ENCODE peak calls at places on chromosomes 1 and 21, in five cellular contexts. H is GM13977, K is tibial nerve, P is foreskin fibroblast, X is RWPE1. E is an unnamed sample.

GRCh38 chr1:235586413-235586812 is 63.2 kb downstream of the GNG4 start:
- DNase-seq in H (no peak), K (no peak), P (no peak), X (no peak), E (no peak)

GRCh38 chr1:1873186-1873585 is 17.7 kb downstream of the GNB1 start:
- DNase-seq in H (no peak), K (no peak), P (no peak), X (no peak), E (no peak)

GRCh38 chr1:185154912-185155513 is 1.7 kb downstream of the TRMT1L start:
- DNase-seq in H (no peak), K (no peak), P (peak; percentile 51), X (no peak), E (no peak)

GRCh38 chr1:155882766-155883165 is 23.4 kb downstream of the SYT11 start:
- DNase-seq in H (no peak), K (no peak), P (no peak), X (no peak), E (no peak)

GRCh38 chr1:83799474-83800085 is 199.4 kb downstream of the TTLL7 start:
- DNase-seq in H (no peak), K (no peak), P (peak; percentile 46), X (no peak), E (no peak)

GRCh38 chr1:55544826-55545225 is 329.7 kb upstream of the USP24 start:
- DNase-seq in H (no peak), K (no peak), P (no peak), X (no peak), E (no peak)

GRCh38 chr1:211129790-211130189 is 4.2 kb downstream of the KCNH1 start:
- DNase-seq in H (no peak), K (no peak), P (no peak), X (no peak), E (no peak)

GRCh38 chr1:25571522-25571970 is 28.1 kb downstream of the LDLRAP1 start:
- DNase-seq in H (no peak), K (no peak), P (no peak), X (no peak), E (no peak)

GRCh38 chr1:244735404-244735803 is 82.5 kb downstream of the DESI2 start:
- DNase-seq in H (no peak), K (no peak), P (no peak), X (no peak), E (peak; percentile 34)

GRCh38 chr1:207820568-207821463 is 69.0 kb downstream of the CD46 start:
- DNase-seq in H (no peak), K (no peak), P (no peak), X (no peak), E (no peak)

GRCh38 chr1:159261726-159262494 is 40.2 kb upstream of the FCER1A start:
- DNase-seq in H (no peak), K (no peak), P (no peak), X (peak; percentile 33), E (no peak)

GRCh38 chr1:71307451-71307850 is 226.6 kb upstream of the ZRANB2 start:
- DNase-seq in H (no peak), K (no peak), P (peak; percentile 86), X (no peak), E (no peak)

GRCh38 chr1:204931768-204932572 is 61.3 kb downstream of the NFASC start:
- DNase-seq in H (no peak), K (no peak), P (no peak), X (no peak), E (no peak)

GRCh38 chr1:239819075-239819474 is 272.6 kb upstream of the FMN2 start:
- DNase-seq in H (no peak), K (no peak), P (no peak), X (no peak), E (peak; percentile 36)

GRCh38 chr1:925532-926421 is 2.1 kb downstream of the SAMD11 start:
- DNase-seq in H (no peak), K (no peak), P (peak; percentile 48), X (no peak), E (no peak)

GRCh38 chr1:53365405-53366063 is 37.7 kb upstream of the LRP8 start:
- DNase-seq in H (no peak), K (no peak), P (no peak), X (no peak), E (no peak)

GRCh38 chr1:91856996-91857395 is 29.0 kb downstream of the TGFBR3 start:
- DNase-seq in H (no peak), K (no peak), P (no peak), X (no peak), E (no peak)

GRCh38 chr1:194295690-194296089 is 1109.3 kb upstream of the B3GALT2 start:
- DNase-seq in H (peak; percentile 12), K (no peak), P (peak; percentile 42), X (no peak), E (peak; percentile 27)

GRCh38 chr1:221035680-221036153 is 156.5 kb downstream of the HLX start:
- DNase-seq in H (no peak), K (no peak), P (peak; percentile 58), X (peak; percentile 38), E (no peak)

GRCh38 chr1:7384679-7385078 is 386.4 kb upstream of the VAMP3 start:
- DNase-seq in H (no peak), K (no peak), P (no peak), X (no peak), E (no peak)

GRCh38 chr21:45341779-45342178 is 54.1 kb upstream of the POFUT2 start:
- DNase-seq in H (no peak), K (no peak), P (no peak), X (peak; percentile 48), E (no peak)

GRCh38 chr1:39609618-39610331 is 29.7 kb downstream of the HEYL start:
- DNase-seq in H (peak; percentile 85), K (peak; percentile 61), P (peak; percentile 51), X (peak; percentile 39), E (peak; percentile 81)
- TF ChIP-seq CTCF in H (peak; percentile 92), K (peak; percentile 65), P (peak; percentile 79), X (peak; percentile 73), E (peak; percentile 78)

DNA sequence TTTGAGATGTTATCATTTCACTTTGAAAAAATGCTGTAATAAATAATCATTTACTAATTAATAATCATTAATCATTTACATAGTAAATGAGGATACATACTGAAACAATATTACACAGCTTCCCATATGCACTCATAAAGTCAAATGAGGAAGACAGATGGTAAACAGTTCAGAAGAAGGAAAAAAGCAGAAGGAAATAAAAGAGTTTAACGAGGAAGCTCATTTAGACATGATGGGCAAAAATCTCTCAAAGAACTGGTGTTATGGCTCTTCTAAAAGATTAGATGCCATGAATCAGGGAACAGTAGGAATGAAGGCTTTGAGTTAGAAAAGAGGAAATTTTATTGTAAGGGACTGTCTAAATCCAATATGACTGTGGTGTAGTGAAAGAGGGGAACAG is 347.6 kb downstream of the PTPRC start:
- DNase-seq in H (no peak), K (no peak), P (no peak), X (no peak), E (no peak)
- TF ChIP-seq CTCF in H (no peak), K (no peak), P (no peak), X (no peak), E (no peak)

GRCh38 chr1:143698016-143698415 is 273.8 kb downstream of the FAM72C start:
- DNase-seq in H (no peak), K (no peak), P (no peak), X (peak; percentile 20), E (peak; percentile 42)
- TF ChIP-seq CTCF in H (peak; percentile 4), K (no peak), P (no peak), X (peak; percentile 30), E (peak; percentile 45)

DNA sequence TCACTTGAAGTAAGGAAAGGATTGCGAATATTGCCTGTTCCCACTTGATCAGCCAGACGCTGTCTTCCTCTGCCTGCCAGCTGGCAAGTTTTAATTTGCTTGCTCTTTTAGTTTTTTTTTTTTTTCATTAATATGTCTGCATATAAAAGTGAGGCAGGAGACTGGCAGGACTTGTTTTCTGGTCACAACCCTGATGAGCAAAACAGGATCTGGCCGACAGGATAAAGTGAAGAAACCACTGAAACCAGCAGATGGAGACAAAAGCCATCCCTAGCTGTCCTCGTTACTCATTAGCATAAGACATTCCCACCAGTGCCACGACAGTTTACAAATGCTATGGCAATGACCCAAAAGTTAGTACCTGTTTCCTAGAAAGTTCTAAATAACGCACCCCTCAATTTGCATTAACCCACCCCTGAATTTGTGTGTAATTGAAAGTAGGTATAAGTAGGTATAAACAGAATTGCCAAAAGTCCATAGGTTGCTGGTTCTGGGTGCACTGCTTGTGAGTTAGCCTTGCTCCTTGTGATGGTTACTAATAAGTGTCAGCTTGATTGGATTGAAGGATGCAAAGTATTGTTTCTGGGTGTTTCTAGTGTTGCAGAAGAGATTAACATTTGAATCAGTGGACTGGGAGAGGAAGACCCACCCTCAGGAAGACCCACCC is 60.8 kb downstream of the ZNF684 start:
- DNase-seq in H (no peak), K (peak; percentile 40), P (peak; percentile 49), X (peak; percentile 34), E (peak; percentile 33)
- TF ChIP-seq CTCF in H (peak; percentile 16), K (no peak), P (peak; percentile 45), X (peak; percentile 47), E (peak; percentile 59)

GRCh38 chr1:202220733-202221132 is 27.1 kb downstream of the LGR6 start:
- DNase-seq in H (no peak), K (no peak), P (no peak), X (no peak), E (no peak)

GRCh38 chr1:202225131-202225530 is 31.5 kb downstream of the LGR6 start:
- DNase-seq in H (no peak), K (no peak), P (no peak), X (no peak), E (no peak)

GRCh38 chr1:202223110-202223834 is 29.7 kb downstream of the LGR6 start:
- DNase-seq in H (no peak), K (no peak), P (no peak), X (no peak), E (no peak)

GRCh38 chr1:202224453-202224852 is 30.9 kb downstream of the LGR6 start:
- DNase-seq in H (no peak), K (no peak), P (no peak), X (no peak), E (no peak)

DNA sequence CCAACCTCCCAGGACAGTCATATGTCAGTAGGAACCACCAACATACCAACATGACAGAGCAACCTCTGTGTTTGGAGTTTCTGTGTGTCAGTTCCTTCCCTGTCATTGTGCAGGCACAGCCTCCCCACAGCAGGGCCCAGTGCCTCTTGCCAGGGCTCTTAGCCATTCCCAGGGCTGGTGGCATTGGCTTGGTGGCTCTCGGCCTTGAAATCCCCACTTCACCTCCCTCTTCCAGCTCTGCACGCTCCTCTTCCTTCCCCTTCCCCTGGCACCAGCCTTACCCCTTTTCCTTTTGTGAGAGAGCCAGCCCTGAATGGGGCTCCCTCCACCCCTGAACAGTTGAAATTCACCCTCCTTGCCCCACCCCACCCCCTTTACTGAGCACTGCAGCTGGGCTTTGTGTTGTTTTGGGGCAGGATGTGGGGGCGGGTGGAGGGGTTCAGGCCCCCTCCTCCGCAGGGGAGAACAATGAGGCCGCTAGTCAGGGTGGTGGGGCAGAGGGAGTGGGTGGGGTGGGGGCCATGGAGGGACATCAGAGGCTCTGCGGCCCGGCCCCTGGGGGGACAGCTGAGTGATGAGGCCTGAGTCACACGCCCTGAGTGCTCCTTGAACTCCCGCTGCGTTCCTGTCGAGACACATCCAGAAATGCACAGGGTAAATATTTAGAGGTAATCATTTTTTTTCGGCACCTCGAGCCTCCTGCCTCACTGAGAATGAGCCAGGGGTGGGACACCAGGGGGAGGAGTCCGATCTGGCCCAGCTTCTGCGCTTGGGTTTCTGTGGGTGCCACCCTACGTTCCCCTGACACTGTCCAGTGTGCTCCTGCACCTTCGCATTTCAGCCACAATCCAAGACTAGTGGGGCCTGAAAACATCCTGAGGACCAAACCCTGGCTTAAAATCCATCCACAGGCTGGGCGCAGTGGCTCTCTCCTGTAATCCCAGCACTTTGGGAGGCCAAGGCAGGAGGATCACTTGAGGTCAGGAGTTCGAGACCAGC is 28.6 kb downstream of the LGR6 start:
- DNase-seq in H (no peak), K (no peak), P (no peak), X (peak; percentile 96), E (no peak)
- TF ChIP-seq CTCF in H (no peak), K (no peak), P (no peak), X (no peak), E (no peak)

E was measured in activated CD8-positive, alpha-beta T cell treated with anti-CD3 and anti-CD28 coated beads for 36 hours.